ENCODE peak calls at places on chromosomes 13 and 19, in five cellular contexts. X is NCI-H1930; O is Jurkat, Clone E6-1; W is kidney; L is ELR. H is an unnamed sample.

GRCh38 chr13:71606818-71607217 is 260.2 kb downstream of the DACH1 start:
- DNase-seq in O (no peak), X (no peak), W (no peak), L (no peak), H (no peak)

GRCh38 chr19:46692918-46693722 is 23.8 kb downstream of the PRKD2 start:
- DNase-seq in O (no peak), W (no peak), L (peak; percentile 8), X (no peak), H (no peak)

GRCh38 chr13:29791997-29792775 is 58.2 kb downstream of the UBL3 start:
- DNase-seq in O (no peak), W (no peak), X (no peak), L (no peak), H (no peak)

GRCh38 chr13:26961890-26962615 is 201.5 kb upstream of the GPR12 start:
- DNase-seq in W (no peak), X (no peak), L (no peak), O (no peak), H (no peak)

GRCh38 chr19:954672-955494 is 29.0 kb downstream of the ARID3A start:
- DNase-seq in W (no peak), O (no peak), X (no peak), L (no peak), H (no peak)

GRCh38 chr19:5002143-5002542 is 33.2 kb downstream of the KDM4B start:
- DNase-seq in O (no peak), W (no peak), L (peak; percentile 85), X (no peak), H (no peak)

GRCh38 chr19:11843741-11844140 is 4.8 kb upstream of the ZNF439 start:
- DNase-seq in L (no peak), X (no peak), O (no peak), W (no peak), H (no peak)

GRCh38 chr19:53076984-53077383 is 26.2 kb downstream of the ZNF160 start:
- DNase-seq in X (no peak), L (peak; percentile 39), W (peak; percentile 75), O (no peak), H (no peak)

GRCh38 chr13:72290962-72291681 is 424.1 kb upstream of the DACH1 start:
- DNase-seq in O (peak; percentile 8), L (peak; percentile 94), W (no peak), X (no peak), H (no peak)

GRCh38 chr19:40210919-40211318 is 7.3 kb downstream of the TTC9B start:
- DNase-seq in L (no peak), X (no peak), O (no peak), W (no peak), H (no peak)

GRCh38 chr19:18883530-18884304 is 12.2 kb downstream of the CERS1 start:
- DNase-seq in L (no peak), W (no peak), X (no peak), O (no peak), H (no peak)

GRCh38 chr19:50858896-50859295 is 4.2 kb downstream of the KLK3 start:
- DNase-seq in W (no peak), L (no peak), X (no peak), O (no peak), H (peak; percentile 31)

GRCh38 chr13:31053098-31053497 is 108.6 kb downstream of the HSPH1 start:
- DNase-seq in X (no peak), W (no peak), O (no peak), L (peak; percentile 44), H (no peak)

GRCh38 chr13:44263920-44264610 is 109.6 kb upstream of the SERP2 start:
- DNase-seq in L (no peak), O (no peak), W (no peak), X (no peak), H (no peak)

GRCh38 chr13:20412761-20413355 is 112.8 kb downstream of the CRYL1 start:
- DNase-seq in O (peak; percentile 18), L (peak; percentile 81), W (no peak), X (no peak), H (no peak)

GRCh38 chr13:30071890-30072817 is 221.7 kb upstream of the UBL3 start:
- DNase-seq in X (no peak), W (no peak), O (no peak), L (no peak), H (no peak)

GRCh38 chr19:41427647-41428480 is 690 bp upstream of the B3GNT8 start:
- DNase-seq in W (peak; percentile 85), O (no peak), X (no peak), L (peak; percentile 24), H (no peak)

GRCh38 chr13:49086711-49087110 is 111.0 kb downstream of the FNDC3A start:
- DNase-seq in X (no peak), O (no peak), L (peak; percentile 85), W (no peak), H (no peak)

GRCh38 chr19:19538077-19538764 is at the start of gene CILP2:
- DNase-seq in O (no peak), X (no peak), L (peak; percentile 42), W (peak; percentile 84), H (no peak)

GRCh38 chr19:23512151-23512925 is 117.1 kb upstream of the ZNF91 start:
- DNase-seq in L (no peak), W (no peak), X (no peak), O (no peak), H (no peak)